ENCODE peak calls at places on chromosomes 12 and 14, in seven cellular contexts. J is sigmoid colon, Z is prostate gland, B is GM23338, G is HL-60, U is HCT116, I is stomach. C is an unnamed sample.

GRCh38 chr14:70885343-70886014 is 21.8 kb upstream of the PCNX1 start:
- DNase-seq in J (no peak), B (no peak), Z (no peak), I (no peak), U (no peak), G (no peak), C (no peak)

GRCh38 chr14:99093532-99094517 is 178.2 kb downstream of the BCL11B start:
- DNase-seq in U (no peak), G (no peak), I (no peak), J (no peak), B (peak), Z (no peak), C (no peak)

GRCh38 chr14:39762576-39763401 is 330.6 kb upstream of the FBXO33 start:
- DNase-seq in Z (no peak), U (no peak), G (peak), B (no peak), J (no peak), I (no peak), C (no peak)

GRCh38 chr14:65421201-65421981 is 8.9 kb downstream of the FUT8 start:
- DNase-seq in I (no peak), U (no peak), Z (no peak), J (no peak), G (no peak), B (no peak), C (no peak)

GRCh38 chr12:19220205-19220604 is 90.7 kb downstream of the PLEKHA5 start:
- DNase-seq in J (no peak), Z (no peak), U (no peak), G (no peak), B (no peak), I (no peak), C (no peak)

GRCh38 chr14:104111301-104112112 is 26.0 kb downstream of the ASPG start:
- DNase-seq in Z (no peak), I (peak), G (no peak), J (no peak), B (no peak), U (no peak), C (no peak)

GRCh38 chr14:23093526-23093925 is 1.4 kb downstream of the ACIN1 start:
- DNase-seq in U (no peak), Z (no peak), G (no peak), B (no peak), J (no peak), I (no peak), C (no peak)

GRCh38 chr12:57276935-57277563 is 26.1 kb upstream of the STAC3 start:
- DNase-seq in I (peak), B (peak), U (peak), G (peak), J (no peak), Z (peak), C (no peak)

GRCh38 chr12:49838973-49839633 is 3.8 kb downstream of the BCDIN3D start:
- DNase-seq in B (peak), Z (no peak), G (no peak), U (peak), J (no peak), I (no peak), C (no peak)

GRCh38 chr14:99231850-99232401 is 40.1 kb downstream of the BCL11B start:
- DNase-seq in U (peak), J (no peak), B (peak), I (no peak), Z (no peak), G (no peak), C (no peak)

DNA sequence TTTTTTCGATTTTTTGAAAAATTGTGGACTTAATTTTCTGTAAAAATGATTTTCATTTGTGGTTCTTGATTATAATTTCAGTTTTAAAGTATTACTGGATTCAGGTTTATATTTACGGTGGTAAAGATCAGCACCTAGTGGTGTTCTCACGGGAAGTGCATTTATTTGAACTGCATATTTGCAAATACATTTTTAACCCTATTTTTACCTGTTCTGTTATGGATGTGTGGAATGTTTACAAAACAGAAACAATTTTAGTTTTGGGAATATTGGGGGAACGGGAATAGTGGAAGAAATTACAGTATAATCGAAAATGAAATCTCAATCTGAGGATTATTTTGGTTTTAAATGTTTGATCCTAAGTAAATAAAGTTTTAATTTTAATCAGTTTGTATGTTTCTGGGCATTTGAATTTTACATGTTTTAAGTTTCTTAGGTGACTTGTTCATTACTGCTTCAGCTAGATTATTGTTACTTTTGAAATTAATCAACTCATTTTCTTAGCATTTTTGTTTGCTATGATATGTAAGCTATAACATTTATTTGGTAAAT is 805 bp downstream of the ATF7IP start:
- DNase-seq in J (no peak), G (no peak), B (no peak), Z (peak), I (no peak), U (no peak), C (no peak)
- TF ChIP-seq CTCF in J (no peak), G (no peak), B (no peak), Z (peak), I (peak), U (peak), C (peak)

GRCh38 chr14:61322011-61322798 is 826 bp downstream of the PRKCH start:
- DNase-seq in B (peak), U (no peak), G (no peak), Z (peak), J (peak), I (peak), C (no peak)
- TF ChIP-seq POLR2AphosphoS5 in B (no peak), U (no peak), G (no peak), Z (peak), J (no peak), I (peak), C (no peak)

GRCh38 chr14:95431199-95432145 is 85.0 kb downstream of the SYNE3 start:
- DNase-seq in G (no peak), U (no peak), I (no peak), J (no peak), Z (peak), B (peak), C (no peak)
- TF ChIP-seq CTCF in G (peak), U (peak), I (peak), J (no peak), Z (peak), B (peak), C (peak)

GRCh38 chr12:56160160-56160763 is 2.1 kb downstream of the MYL6 start:
- DNase-seq in B (peak), U (no peak), G (no peak), Z (no peak), I (no peak), J (no peak), C (no peak)
- TF ChIP-seq POLR2AphosphoS5 in B (no peak), U (peak), G (peak), Z (no peak), I (no peak), J (peak), C (peak)

GRCh38 chr14:64196026-64196425 is 98.1 kb downstream of the ESR2 start:
- DNase-seq in G (no peak), B (no peak), U (no peak), I (no peak), Z (no peak), J (no peak), C (no peak)
- TF ChIP-seq CTCF in G (no peak), B (no peak), U (no peak), I (no peak), Z (no peak), J (no peak), C (no peak)

GRCh38 chr12:76042147-76042546 is 10.6 kb upstream of the PHLDA1 start:
- DNase-seq in Z (no peak), G (no peak), I (no peak), J (no peak), U (no peak), B (no peak), C (no peak)
- TF ChIP-seq POLR2AphosphoS5 in Z (no peak), G (no peak), I (no peak), J (no peak), U (no peak), B (no peak), C (no peak)

DNA sequence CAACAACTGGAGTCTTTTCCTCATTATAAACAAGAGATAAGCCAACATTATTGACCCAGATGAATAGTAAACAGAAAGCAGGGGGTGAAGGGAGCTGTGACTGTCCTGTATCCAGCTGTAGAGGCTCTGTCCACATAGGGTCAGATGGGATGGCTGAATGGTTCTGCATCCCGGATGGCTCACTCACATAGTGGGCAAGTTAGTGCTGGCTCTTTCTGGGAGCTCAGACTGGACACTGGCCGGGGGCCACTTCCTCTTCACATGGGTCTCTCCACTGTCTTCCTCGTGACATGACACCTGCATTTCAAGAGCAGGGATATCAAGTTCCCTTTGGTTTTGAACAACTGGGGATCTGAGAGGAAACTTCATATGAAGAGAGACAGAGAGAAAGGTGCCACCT is 969.6 kb upstream of the TMEM132C start:
- DNase-seq in B (no peak), Z (no peak), J (no peak), I (no peak), G (no peak), U (no peak), C (no peak)
- TF ChIP-seq CTCF in B (no peak), Z (no peak), J (no peak), I (no peak), G (no peak), U (no peak), C (no peak)

C was measured in Panc1.